ENCODE peak calls at places on chromosomes 16 and 17, in four cellular contexts. One of them, this sample, is unnamed.

GRCh38 chr17:50169881-50170459 is 4.2 kb downstream of the SGCA start:
- DNase-seq in body of pancreas: no peak
- DNase-seq in nucleus accumbens: no peak
- DNase-seq in foreskin melanocyte: no peak
- DNase-seq in this sample: no peak

GRCh38 chr17:78645421-78646295 is 68.5 kb upstream of the DNAH17 start:
- DNase-seq in body of pancreas: peak; percentile 39
- DNase-seq in nucleus accumbens: no peak
- DNase-seq in foreskin melanocyte: no peak
- DNase-seq in this sample: peak; percentile 78

GRCh38 chr16:78045865-78046581 is 23.7 kb downstream of the CLEC3A start:
- DNase-seq in body of pancreas: peak; percentile 84
- DNase-seq in nucleus accumbens: peak; percentile 32
- DNase-seq in foreskin melanocyte: peak; percentile 22
- DNase-seq in this sample: peak; percentile 70

GRCh38 chr16:990516-991291 is 9.1 kb downstream of the SOX8 start:
- DNase-seq in body of pancreas: no peak
- DNase-seq in nucleus accumbens: peak; percentile 80
- DNase-seq in foreskin melanocyte: no peak
- DNase-seq in this sample: no peak

GRCh38 chr17:77214743-77215142 is 74.0 kb downstream of the SEC14L1 start:
- DNase-seq in body of pancreas: peak; percentile 41
- DNase-seq in nucleus accumbens: peak; percentile 58
- DNase-seq in foreskin melanocyte: no peak
- DNase-seq in this sample: peak; percentile 48

GRCh38 chr16:72549878-72550277 is 377.9 kb upstream of the PMFBP1 start:
- DNase-seq in body of pancreas: no peak
- DNase-seq in nucleus accumbens: no peak
- DNase-seq in foreskin melanocyte: no peak
- DNase-seq in this sample: no peak

GRCh38 chr16:25988089-25988488 is 296.3 kb downstream of the HS3ST4 start:
- DNase-seq in body of pancreas: no peak
- DNase-seq in nucleus accumbens: no peak
- DNase-seq in foreskin melanocyte: no peak
- DNase-seq in this sample: no peak

GRCh38 chr16:58264961-58265479 is 29.8 kb downstream of the PRSS54 start:
- DNase-seq in body of pancreas: no peak
- DNase-seq in nucleus accumbens: no peak
- DNase-seq in foreskin melanocyte: peak; percentile 62
- DNase-seq in this sample: no peak

GRCh38 chr16:53817117-53817516 is 113.2 kb downstream of the FTO start:
- DNase-seq in body of pancreas: no peak
- DNase-seq in nucleus accumbens: no peak
- DNase-seq in foreskin melanocyte: no peak
- DNase-seq in this sample: no peak

GRCh38 chr16:2768403-2769089 is 8.5 kb downstream of the ELOB start:
- DNase-seq in body of pancreas: no peak
- DNase-seq in nucleus accumbens: no peak
- DNase-seq in foreskin melanocyte: no peak
- DNase-seq in this sample: no peak

GRCh38 chr16:89688395-89688794 is 1.9 kb downstream of the CDK10 start:
- DNase-seq in body of pancreas: no peak
- DNase-seq in nucleus accumbens: no peak
- DNase-seq in foreskin melanocyte: no peak
- DNase-seq in this sample: no peak

GRCh38 chr16:14057878-14058382 is 13.2 kb upstream of the MRTFB start:
- DNase-seq in body of pancreas: no peak
- DNase-seq in nucleus accumbens: peak; percentile 24
- DNase-seq in foreskin melanocyte: no peak
- DNase-seq in this sample: no peak

GRCh38 chr17:73952498-73953205 is 250.8 kb upstream of the RPL38 start:
- DNase-seq in body of pancreas: peak; percentile 64
- DNase-seq in nucleus accumbens: peak; percentile 40
- DNase-seq in foreskin melanocyte: no peak
- DNase-seq in this sample: no peak

GRCh38 chr17:77437017-77437416 is 296.2 kb downstream of the SEC14L1 start:
- DNase-seq in body of pancreas: no peak
- DNase-seq in nucleus accumbens: no peak
- DNase-seq in foreskin melanocyte: no peak
- DNase-seq in this sample: no peak

GRCh38 chr16:87445486-87445885 is 47.3 kb downstream of the ZCCHC14 start:
- DNase-seq in body of pancreas: no peak
- DNase-seq in nucleus accumbens: no peak
- DNase-seq in foreskin melanocyte: no peak
- DNase-seq in this sample: no peak

GRCh38 chr17:17694229-17695081 is 13.2 kb downstream of the RAI1 start:
- DNase-seq in body of pancreas: peak; percentile 80
- DNase-seq in nucleus accumbens: peak; percentile 70
- DNase-seq in foreskin melanocyte: peak; percentile 59
- DNase-seq in this sample: peak; percentile 54

This sample was measured in lung.